ENCODE peak calls at places on chromosomes 1 and 21, in seven cellular contexts. H, N, K, A, E, S and M are unnamed samples.

GRCh38 chr1:30816211-30817082 is 58.9 kb upstream of the LAPTM5 start:
- DNase-seq in H (no peak), N (no peak), K (peak; percentile 1), A (no peak), E (peak; percentile 20), S (peak; percentile 84), M (peak; percentile 53)

GRCh38 chr21:37751268-37751975 is 164.8 kb downstream of the KCNJ6 start:
- DNase-seq in H (no peak), N (no peak), K (no peak), A (no peak), E (no peak), S (no peak), M (no peak)

GRCh38 chr1:214857716-214858115 is 224.8 kb upstream of the KCNK2 start:
- DNase-seq in H (no peak), N (no peak), K (no peak), A (no peak), E (no peak), S (no peak), M (no peak)

GRCh38 chr1:156656779-156657160 is 14.9 kb downstream of the BCAN start:
- DNase-seq in H (no peak), N (no peak), K (no peak), A (no peak), E (no peak), S (no peak), M (no peak)

GRCh38 chr1:93584238-93585003 is 97.2 kb downstream of the BCAR3 start:
- DNase-seq in H (no peak), N (no peak), K (no peak), A (no peak), E (no peak), S (peak; percentile 40), M (no peak)

GRCh38 chr1:161792740-161793139 is 26.6 kb downstream of the ATF6 start:
- DNase-seq in H (no peak), N (no peak), K (peak; percentile 52), A (no peak), E (peak; percentile 69), S (no peak), M (peak; percentile 67)

GRCh38 chr1:204544321-204544720 is 28.1 kb downstream of the MDM4 start:
- DNase-seq in H (no peak), N (no peak), K (no peak), A (peak; percentile 36), E (no peak), S (no peak), M (no peak)

GRCh38 chr21:36150192-36150711 is 6.4 kb upstream of the DOP1B start:
- DNase-seq in H (no peak), N (no peak), K (no peak), A (no peak), E (no peak), S (no peak), M (peak; percentile 32)

GRCh38 chr1:211701733-211702132 is 26.3 kb upstream of the NEK2 start:
- DNase-seq in H (no peak), N (no peak), K (no peak), A (no peak), E (no peak), S (no peak), M (no peak)

GRCh38 chr1:166884040-166884642 is 8.1 kb upstream of the TADA1 start:
- DNase-seq in H (peak; percentile 10), N (no peak), K (no peak), A (peak; percentile 43), E (peak; percentile 46), S (peak; percentile 55), M (no peak)

GRCh38 chr1:117051224-117052064 is 8.7 kb upstream of the TTF2 start:
- DNase-seq in H (no peak), N (no peak), K (no peak), A (peak; percentile 41), E (no peak), S (peak; percentile 60), M (no peak)

GRCh38 chr1:208008534-208008933 is 97.6 kb upstream of the CD34 start:
- DNase-seq in H (no peak), N (no peak), K (no peak), A (no peak), E (no peak), S (no peak), M (no peak)

GRCh38 chr1:247293047-247293446 is 37.2 kb downstream of the VN1R5 start:
- DNase-seq in H (no peak), N (no peak), K (no peak), A (no peak), E (no peak), S (no peak), M (no peak)

GRCh38 chr1:89566761-89567174 is 42.1 kb downstream of the LRRC8B start:
- DNase-seq in H (no peak), N (no peak), K (no peak), A (no peak), E (no peak), S (no peak), M (no peak)

GRCh38 chr1:9070421-9071015 is 1.1 kb upstream of the SLC2A5 start:
- DNase-seq in H (no peak), N (no peak), K (no peak), A (no peak), E (no peak), S (no peak), M (no peak)

GRCh38 chr1:4425892-4426291 is 228.5 kb upstream of the AJAP1 start:
- DNase-seq in H (no peak), N (no peak), K (no peak), A (no peak), E (no peak), S (no peak), M (no peak)

GRCh38 chr1:244291867-244292180 is 159.9 kb downstream of the ADSS2 start:
- DNase-seq in H (no peak), N (no peak), K (no peak), A (no peak), E (no peak), S (no peak), M (no peak)

GRCh38 chr1:220121791-220122530 is 28.0 kb downstream of the IARS2 start:
- DNase-seq in H (no peak), N (no peak), K (no peak), A (no peak), E (no peak), S (no peak), M (no peak)

GRCh38 chr1:221829327-221830011 is 87.6 kb upstream of the DUSP10 start:
- DNase-seq in H (peak; percentile 11), N (no peak), K (no peak), A (peak; percentile 49), E (no peak), S (no peak), M (peak; percentile 57)

GRCh38 chr1:163874070-163874469 is 552.3 kb downstream of the NUF2 start:
- DNase-seq in H (no peak), N (no peak), K (no peak), A (no peak), E (no peak), S (no peak), M (no peak)

GRCh38 chr21:26212220-26212619 is 41.6 kb upstream of the APP start:
- DNase-seq in H (no peak), N (no peak), K (no peak), A (no peak), E (no peak), S (no peak), M (no peak)

GRCh38 chr1:174157157-174157806 is 2.0 kb upstream of the RABGAP1L start:
- DNase-seq in H (no peak), N (no peak), K (no peak), A (peak; percentile 44), E (no peak), S (no peak), M (no peak)

GRCh38 chr1:90045853-90046563 is 51.1 kb downstream of the ZNF326 start:
- DNase-seq in H (no peak), N (no peak), K (no peak), A (peak; percentile 16), E (peak; percentile 12), S (no peak), M (no peak)

GRCh38 chr1:238558156-238558555 is 667.4 kb upstream of the ZP4 start:
- DNase-seq in H (no peak), N (no peak), K (no peak), A (no peak), E (no peak), S (no peak), M (no peak)

GRCh38 chr1:100868364-100868995 is 26.2 kb downstream of the EXTL2 start:
- DNase-seq in H (no peak), N (no peak), K (no peak), A (peak; percentile 37), E (peak; percentile 24), S (no peak), M (no peak)

GRCh38 chr1:108524676-108525075 is 35.2 kb upstream of the EEIG2 start:
- DNase-seq in H (no peak), N (no peak), K (no peak), A (no peak), E (no peak), S (no peak), M (no peak)

GRCh38 chr1:203559523-203559922 is 65.6 kb downstream of the OPTC start:
- DNase-seq in H (no peak), N (no peak), K (no peak), A (no peak), E (no peak), S (no peak), M (no peak)

GRCh38 chr1:8348777-8349472 is 31.0 kb downstream of the SLC45A1 start:
- DNase-seq in H (peak; percentile 67), N (peak; percentile 43), K (peak; percentile 18), A (peak; percentile 73), E (peak; percentile 61), S (no peak), M (peak; percentile 41)

GRCh38 chr1:21567241-21568005 is 58.2 kb downstream of the ALPL start:
- DNase-seq in H (no peak), N (no peak), K (no peak), A (no peak), E (no peak), S (no peak), M (no peak)

GRCh38 chr1:22935450-22935849 is 37.2 kb downstream of the LACTBL1 start:
- DNase-seq in H (no peak), N (no peak), K (no peak), A (no peak), E (no peak), S (no peak), M (no peak)

GRCh38 chr1:222616535-222616934 is 1.4 kb upstream of the MIA3 start:
- DNase-seq in H (no peak), N (no peak), K (no peak), A (no peak), E (no peak), S (no peak), M (no peak)

GRCh38 chr1:234884701-234885100 is 243.9 kb downstream of the TOMM20 start:
- DNase-seq in H (no peak), N (no peak), K (no peak), A (no peak), E (no peak), S (no peak), M (no peak)

GRCh38 chr1:180528868-180529470 is 26.6 kb upstream of the ACBD6 start:
- DNase-seq in H (no peak), N (no peak), K (no peak), A (no peak), E (no peak), S (no peak), M (no peak)

GRCh38 chr1:960371-961131 is at the start of gene KLHL17:
- DNase-seq in H (peak; percentile 75), N (peak; percentile 47), K (peak; percentile 63), A (peak; percentile 78), E (no peak), S (no peak), M (peak; percentile 46)

GRCh38 chr1:59638172-59638800 is 176.5 kb upstream of the HOOK1 start:
- DNase-seq in H (no peak), N (no peak), K (no peak), A (no peak), E (no peak), S (no peak), M (no peak)

GRCh38 chr1:23169727-23170335 is 1.2 kb upstream of the LUZP1 start:
- DNase-seq in H (no peak), N (no peak), K (no peak), A (peak; percentile 11), E (no peak), S (peak; percentile 70), M (peak; percentile 57)